ENCODE peak calls at places on chromosomes 3 and 15, in six cellular contexts. One of them, this sample, is unnamed. For H3K4me1, the result is how much of the 10 kb centered on the place peaks cover.

GRCh38 chr3:187783098-187783497 is 37.8 kb upstream of the BCL6 start:
- DNase-seq in stomach: peak
- DNase-seq in esophagus squamous epithelium: no peak
- DNase-seq in A549: no peak
- DNase-seq in right lobe of liver: no peak
- DNase-seq in adrenal gland: no peak
- DNase-seq in this sample: no peak

GRCh38 chr3:146646251-146646650 is 41.1 kb upstream of the PLSCR5 start:
- DNase-seq in stomach: no peak
- DNase-seq in esophagus squamous epithelium: no peak
- DNase-seq in A549: no peak
- DNase-seq in right lobe of liver: no peak
- DNase-seq in adrenal gland: no peak
- DNase-seq in this sample: no peak

GRCh38 chr15:51931638-51932037 is 39.9 kb downstream of the LEO1 start:
- DNase-seq in stomach: no peak
- DNase-seq in esophagus squamous epithelium: no peak
- DNase-seq in A549: no peak
- DNase-seq in right lobe of liver: no peak
- DNase-seq in adrenal gland: no peak
- DNase-seq in this sample: no peak

GRCh38 chr3:171461087-171461917 is 1.1 kb upstream of the TNIK start:
- DNase-seq in stomach: no peak
- DNase-seq in esophagus squamous epithelium: no peak
- DNase-seq in A549: peak
- DNase-seq in right lobe of liver: no peak
- DNase-seq in adrenal gland: peak
- DNase-seq in this sample: peak

GRCh38 chr15:80835338-80835737 is 56.2 kb downstream of the CEMIP start:
- DNase-seq in stomach: no peak
- DNase-seq in esophagus squamous epithelium: no peak
- DNase-seq in A549: no peak
- DNase-seq in right lobe of liver: no peak
- DNase-seq in adrenal gland: no peak
- DNase-seq in this sample: no peak

GRCh38 chr3:184234224-184234623 is 4.8 kb downstream of the VWA5B2 start:
- DNase-seq in stomach: peak
- DNase-seq in esophagus squamous epithelium: no peak
- DNase-seq in A549: peak
- DNase-seq in right lobe of liver: no peak
- DNase-seq in adrenal gland: peak
- DNase-seq in this sample: peak

GRCh38 chr3:193665370-193665989 is 72.5 kb downstream of the OPA1 start:
- DNase-seq in stomach: no peak
- DNase-seq in esophagus squamous epithelium: no peak
- DNase-seq in A549: peak
- DNase-seq in right lobe of liver: no peak
- DNase-seq in adrenal gland: no peak
- DNase-seq in this sample: peak

GRCh38 chr3:65751123-65751700 is 287.5 kb downstream of the MAGI1 start:
- DNase-seq in stomach: peak
- DNase-seq in esophagus squamous epithelium: no peak
- DNase-seq in A549: peak
- DNase-seq in right lobe of liver: peak
- DNase-seq in adrenal gland: peak
- DNase-seq in this sample: peak

GRCh38 chr3:186418601-186419238 is 56.7 kb upstream of the DGKG start:
- DNase-seq in stomach: no peak
- DNase-seq in esophagus squamous epithelium: no peak
- DNase-seq in A549: no peak
- DNase-seq in right lobe of liver: no peak
- DNase-seq in adrenal gland: no peak
- DNase-seq in this sample: no peak

GRCh38 chr3:73552700-73553099 is 72.0 kb downstream of the PDZRN3 start:
- DNase-seq in stomach: no peak
- DNase-seq in esophagus squamous epithelium: no peak
- DNase-seq in A549: no peak
- DNase-seq in right lobe of liver: no peak
- DNase-seq in adrenal gland: no peak
- DNase-seq in this sample: no peak

GRCh38 chr15:38536201-38536676 is 28.4 kb downstream of the RASGRP1 start:
- DNase-seq in stomach: peak
- DNase-seq in esophagus squamous epithelium: no peak
- DNase-seq in A549: no peak
- DNase-seq in right lobe of liver: no peak
- DNase-seq in adrenal gland: peak
- DNase-seq in this sample: peak

GRCh38 chr3:2597615-2598014 is 498.9 kb downstream of the CNTN4 start:
- DNase-seq in stomach: no peak
- DNase-seq in esophagus squamous epithelium: no peak
- DNase-seq in A549: no peak
- DNase-seq in right lobe of liver: no peak
- DNase-seq in adrenal gland: no peak
- DNase-seq in this sample: no peak

GRCh38 chr3:188061133-188061532 is 92.8 kb upstream of the LPP start:
- DNase-seq in stomach: no peak
- DNase-seq in esophagus squamous epithelium: no peak
- DNase-seq in A549: peak
- DNase-seq in right lobe of liver: no peak
- DNase-seq in adrenal gland: no peak
- DNase-seq in this sample: no peak

GRCh38 chr3:64294771-64295170 is 69.5 kb upstream of the PRICKLE2 start:
- DNase-seq in stomach: no peak
- DNase-seq in esophagus squamous epithelium: no peak
- DNase-seq in A549: no peak
- DNase-seq in right lobe of liver: no peak
- DNase-seq in adrenal gland: no peak
- DNase-seq in this sample: no peak

GRCh38 chr15:41893422-41894250 is at the start of gene SPTBN5:
- DNase-seq in stomach: no peak
- DNase-seq in esophagus squamous epithelium: no peak
- DNase-seq in A549: no peak
- DNase-seq in right lobe of liver: no peak
- DNase-seq in adrenal gland: no peak
- DNase-seq in this sample: no peak

GRCh38 chr3:75294124-75294523 is 370.0 kb upstream of the FRG2C start:
- DNase-seq in stomach: peak
- DNase-seq in esophagus squamous epithelium: no peak
- DNase-seq in A549: peak
- DNase-seq in right lobe of liver: peak
- DNase-seq in adrenal gland: peak
- DNase-seq in this sample: peak

GRCh38 chr15:92495468-92495867 is 101.8 kb downstream of the ST8SIA2 start:
- DNase-seq in stomach: no peak
- DNase-seq in esophagus squamous epithelium: no peak
- DNase-seq in A549: no peak
- DNase-seq in right lobe of liver: no peak
- DNase-seq in adrenal gland: no peak
- DNase-seq in this sample: no peak

GRCh38 chr15:22960126-22960525 is 20.0 kb downstream of the CYFIP1 start:
- DNase-seq in stomach: no peak
- DNase-seq in esophagus squamous epithelium: no peak
- DNase-seq in A549: no peak
- DNase-seq in right lobe of liver: no peak
- DNase-seq in adrenal gland: no peak
- DNase-seq in this sample: no peak

GRCh38 chr3:36932979-36933378 is 11.9 kb downstream of the TRANK1 start:
- DNase-seq in stomach: no peak
- DNase-seq in esophagus squamous epithelium: no peak
- DNase-seq in A549: no peak
- DNase-seq in right lobe of liver: no peak
- DNase-seq in adrenal gland: no peak
- DNase-seq in this sample: no peak

GRCh38 chr15:98658831-98659699 is 10.7 kb downstream of the IGF1R start:
- DNase-seq in stomach: no peak
- DNase-seq in esophagus squamous epithelium: no peak
- DNase-seq in A549: peak
- DNase-seq in right lobe of liver: no peak
- DNase-seq in adrenal gland: no peak
- DNase-seq in this sample: peak

GRCh38 chr3:84547971-84548970 is 410.5 kb upstream of the CADM2 start:
- DNase-seq in stomach: no peak
- DNase-seq in esophagus squamous epithelium: no peak
- DNase-seq in A549: peak
- DNase-seq in right lobe of liver: peak
- DNase-seq in adrenal gland: no peak
- DNase-seq in this sample: peak

GRCh38 chr3:151156618-151157216 is 46.3 kb downstream of the GPR171 start:
- DNase-seq in stomach: no peak
- DNase-seq in esophagus squamous epithelium: no peak
- DNase-seq in A549: peak
- DNase-seq in right lobe of liver: no peak
- DNase-seq in adrenal gland: no peak
- DNase-seq in this sample: peak

GRCh38 chr3:63847718-63848450 is 15.7 kb downstream of the THOC7 start:
- DNase-seq in stomach: no peak
- DNase-seq in esophagus squamous epithelium: no peak
- DNase-seq in A549: no peak
- DNase-seq in right lobe of liver: no peak
- DNase-seq in adrenal gland: no peak
- DNase-seq in this sample: no peak

GRCh38 chr3:169494982-169495381 is 168.5 kb downstream of the MECOM start:
- DNase-seq in stomach: no peak
- DNase-seq in esophagus squamous epithelium: no peak
- DNase-seq in A549: no peak
- DNase-seq in right lobe of liver: no peak
- DNase-seq in adrenal gland: no peak
- DNase-seq in this sample: no peak

GRCh38 chr3:169495569-169495968 is 167.9 kb downstream of the MECOM start:
- DNase-seq in stomach: no peak
- DNase-seq in esophagus squamous epithelium: no peak
- DNase-seq in A549: no peak
- DNase-seq in right lobe of liver: no peak
- DNase-seq in adrenal gland: no peak
- DNase-seq in this sample: no peak

GRCh38 chr3:169498336-169498735 is 165.2 kb downstream of the MECOM start:
- DNase-seq in stomach: no peak
- DNase-seq in esophagus squamous epithelium: no peak
- DNase-seq in A549: no peak
- DNase-seq in right lobe of liver: no peak
- DNase-seq in adrenal gland: no peak
- DNase-seq in this sample: peak

GRCh38 chr3:169496402-169496801 is 167.1 kb downstream of the MECOM start:
- DNase-seq in stomach: no peak
- DNase-seq in esophagus squamous epithelium: no peak
- DNase-seq in A549: no peak
- DNase-seq in right lobe of liver: no peak
- DNase-seq in adrenal gland: no peak
- DNase-seq in this sample: no peak

GRCh38 chr3:169497567-169498257 is 165.8 kb downstream of the MECOM start:
- DNase-seq in stomach: no peak
- DNase-seq in esophagus squamous epithelium: no peak
- DNase-seq in A549: no peak
- DNase-seq in right lobe of liver: no peak
- DNase-seq in adrenal gland: no peak
- DNase-seq in this sample: peak
- H3K27ac ChIP-seq in stomach: no peak
- H3K27ac ChIP-seq in esophagus squamous epithelium: no peak
- H3K27ac ChIP-seq in A549: no peak
- H3K27ac ChIP-seq in right lobe of liver: no peak
- H3K27ac ChIP-seq in adrenal gland: no peak
- H3K27ac ChIP-seq in this sample: no peak

GRCh38 chr3:67790043-67790442 is 135.6 kb upstream of the SUCLG2 start:
- DNase-seq in stomach: peak
- DNase-seq in esophagus squamous epithelium: no peak
- DNase-seq in A549: peak
- DNase-seq in right lobe of liver: peak
- DNase-seq in adrenal gland: peak
- DNase-seq in this sample: peak
- H3K4me3 ChIP-seq in stomach: no peak
- H3K4me3 ChIP-seq in esophagus squamous epithelium: no peak
- H3K4me3 ChIP-seq in A549: no peak
- H3K4me3 ChIP-seq in right lobe of liver: no peak
- H3K4me3 ChIP-seq in adrenal gland: no peak
- H3K4me3 ChIP-seq in this sample: no peak

DNA sequence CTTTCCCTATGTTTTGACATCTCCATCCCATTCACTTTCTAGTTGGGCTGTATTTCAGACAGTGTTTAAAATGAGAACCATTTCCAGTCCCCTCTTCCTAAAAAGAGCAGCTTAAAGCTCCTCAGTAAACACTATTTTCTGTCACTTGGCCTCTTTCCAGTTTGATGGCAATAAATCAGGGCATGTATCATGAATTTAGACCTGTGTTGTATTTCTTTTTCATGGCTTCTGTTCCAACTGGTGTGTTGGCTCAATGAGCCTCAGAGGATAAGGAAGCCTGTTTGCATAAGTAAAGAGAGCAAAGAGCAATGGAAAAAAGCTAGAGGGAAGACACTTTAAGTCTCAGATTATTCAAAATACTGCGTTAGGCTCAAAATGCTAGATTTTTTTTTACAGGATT is 7.2 kb downstream of the CCDC80 start:
- DNase-seq in stomach: no peak
- DNase-seq in esophagus squamous epithelium: no peak
- DNase-seq in A549: no peak
- DNase-seq in right lobe of liver: no peak
- DNase-seq in adrenal gland: no peak
- DNase-seq in this sample: no peak
- H3K4me1 ChIP-seq in stomach: under half
- H3K4me1 ChIP-seq in esophagus squamous epithelium: under half
- H3K4me1 ChIP-seq in A549: half or more
- H3K4me1 ChIP-seq in right lobe of liver: under half
- H3K4me1 ChIP-seq in adrenal gland: under half
- H3K4me1 ChIP-seq in this sample: under half

GRCh38 chr3:129199366-129199765 is 15.7 kb upstream of the CNBP start:
- DNase-seq in stomach: no peak
- DNase-seq in esophagus squamous epithelium: no peak
- DNase-seq in A549: no peak
- DNase-seq in right lobe of liver: no peak
- DNase-seq in adrenal gland: no peak
- DNase-seq in this sample: no peak

GRCh38 chr3:129207347-129207947 is 23.8 kb upstream of the CNBP start:
- DNase-seq in stomach: no peak
- DNase-seq in esophagus squamous epithelium: no peak
- DNase-seq in A549: no peak
- DNase-seq in right lobe of liver: peak
- DNase-seq in adrenal gland: peak
- DNase-seq in this sample: no peak

DNA sequence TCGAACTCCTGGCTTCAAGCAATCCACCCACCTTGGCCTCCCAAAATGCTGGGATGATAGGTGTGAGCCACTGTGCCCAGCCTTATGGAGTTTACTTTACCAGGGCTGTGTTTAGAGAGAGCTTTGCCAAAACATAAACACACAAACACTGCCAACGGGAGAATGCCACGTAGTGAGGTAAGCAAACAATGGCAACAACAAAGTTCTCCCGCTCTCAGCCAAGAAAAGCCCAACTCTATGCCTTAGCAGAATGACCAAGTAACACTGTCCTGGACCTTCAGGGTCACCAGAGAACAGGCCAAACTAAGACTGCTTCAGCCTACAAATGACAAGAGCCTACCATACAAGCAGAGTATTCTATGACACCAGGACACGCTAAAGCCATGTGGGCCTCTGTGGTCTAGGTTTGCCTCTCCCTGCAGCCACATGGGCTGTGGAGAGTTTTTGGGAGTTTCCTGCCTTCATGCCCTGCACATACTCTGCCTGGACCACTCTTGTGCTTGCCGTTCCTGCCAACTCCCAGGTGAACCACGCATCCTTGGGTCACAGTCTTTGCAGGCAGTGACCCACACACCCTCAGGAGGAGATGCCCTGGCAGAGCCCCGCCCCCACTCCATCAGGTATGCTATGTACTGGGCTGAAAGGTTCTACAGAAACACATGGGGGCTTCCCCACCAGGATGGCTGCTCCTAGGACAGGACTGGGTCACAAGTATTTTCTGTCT is 21.6 kb upstream of the CNBP start:
- DNase-seq in stomach: no peak
- DNase-seq in esophagus squamous epithelium: no peak
- DNase-seq in A549: no peak
- DNase-seq in right lobe of liver: peak
- DNase-seq in adrenal gland: no peak
- DNase-seq in this sample: no peak
- H3K27ac ChIP-seq in stomach: no peak
- H3K27ac ChIP-seq in esophagus squamous epithelium: no peak
- H3K27ac ChIP-seq in A549: peak
- H3K27ac ChIP-seq in right lobe of liver: peak
- H3K27ac ChIP-seq in adrenal gland: no peak
- H3K27ac ChIP-seq in this sample: no peak